ENCODE peak calls at places on chromosomes 3 and 15, in ten cellular contexts. F is breast epithelium; E is psoas muscle; P is body of pancreas; I is sigmoid colon; N is CD8-positive, alpha-beta memory T cell; G is heart right ventricle; A is suprapubic skin; T is GM12878; K is heart left ventricle. D is an unnamed sample.

GRCh38 chr3:126546549-126547239 is 12.0 kb downstream of the C3orf22 start:
- DNase-seq in F (no peak), E (no peak), P (no peak), I (no peak), N (peak; percentile 10), G (no peak), A (no peak), T (no peak), K (no peak), D (no peak)

GRCh38 chr3:123300056-123300455 is 98.3 kb downstream of the SEC22A start:
- DNase-seq in F (no peak), E (no peak), P (no peak), I (no peak), N (no peak), G (no peak), A (no peak), T (no peak), K (no peak), D (no peak)

GRCh38 chr15:70320077-70320830 is 222.5 kb upstream of the TLE3 start:
- DNase-seq in F (peak; percentile 12), E (no peak), P (no peak), I (no peak), N (no peak), G (no peak), A (no peak), T (no peak), K (no peak), D (no peak)

GRCh38 chr15:78991879-78992278 is 47.0 kb upstream of the CTSH start:
- DNase-seq in F (no peak), E (no peak), P (no peak), I (no peak), N (no peak), G (no peak), A (no peak), T (no peak), K (no peak), D (no peak)

GRCh38 chr15:73598540-73599195 is 34.5 kb downstream of the NPTN start:
- DNase-seq in F (no peak), E (no peak), P (no peak), I (no peak), N (no peak), G (no peak), A (no peak), T (no peak), K (no peak), D (no peak)

GRCh38 chr3:188624384-188624783 is 470.4 kb downstream of the LPP start:
- DNase-seq in F (peak; percentile 39), E (no peak), P (peak; percentile 28), I (peak; percentile 87), N (no peak), G (no peak), A (no peak), T (no peak), K (peak; percentile 20), D (peak; percentile 78)

GRCh38 chr15:78154955-78155354 is 5.8 kb downstream of the IDH3A start:
- DNase-seq in F (no peak), E (no peak), P (no peak), I (no peak), N (no peak), G (no peak), A (no peak), T (no peak), K (no peak), D (no peak)

GRCh38 chr3:190183121-190183520 is 62.4 kb upstream of the P3H2 start:
- DNase-seq in F (no peak), E (no peak), P (no peak), I (no peak), N (no peak), G (no peak), A (no peak), T (no peak), K (peak; percentile 10), D (no peak)

GRCh38 chr3:168249048-168249538 is 153.4 kb upstream of the GOLIM4 start:
- DNase-seq in F (no peak), E (no peak), P (no peak), I (no peak), N (no peak), G (no peak), A (no peak), T (no peak), K (no peak), D (peak; percentile 17)

GRCh38 chr15:80780416-80781221 is 1.4 kb downstream of the CEMIP start:
- DNase-seq in F (no peak), E (peak; percentile 38), P (peak; percentile 14), I (no peak), N (peak; percentile 24), G (peak; percentile 63), A (peak; percentile 57), T (no peak), K (peak; percentile 31), D (peak; percentile 70)

GRCh38 chr3:170128259-170128976 is 53.1 kb downstream of the PHC3 start:
- DNase-seq in F (no peak), E (no peak), P (no peak), I (no peak), N (peak; percentile 44), G (no peak), A (no peak), T (peak; percentile 84), K (no peak), D (no peak)

GRCh38 chr15:69704229-69704628 is 251.6 kb downstream of the RPLP1 start:
- DNase-seq in F (no peak), E (no peak), P (no peak), I (peak; percentile 72), N (no peak), G (no peak), A (no peak), T (no peak), K (no peak), D (no peak)

GRCh38 chr3:52213901-52214300 is 11.5 kb downstream of the TLR9 start:
- DNase-seq in F (no peak), E (no peak), P (no peak), I (no peak), N (no peak), G (no peak), A (no peak), T (no peak), K (no peak), D (no peak)
- H3K27me3 ChIP-seq in F (no peaks in the 10 kb centered on the region), E (no peaks in the 10 kb centered on the region), P (no peaks in the 10 kb centered on the region), I (no peaks in the 10 kb centered on the region), N (no peaks in the 10 kb centered on the region), G (no peaks in the 10 kb centered on the region), A (no peaks in the 10 kb centered on the region), T (no peaks in the 10 kb centered on the region), K (no peaks in the 10 kb centered on the region), D (no peaks in the 10 kb centered on the region)

DNA sequence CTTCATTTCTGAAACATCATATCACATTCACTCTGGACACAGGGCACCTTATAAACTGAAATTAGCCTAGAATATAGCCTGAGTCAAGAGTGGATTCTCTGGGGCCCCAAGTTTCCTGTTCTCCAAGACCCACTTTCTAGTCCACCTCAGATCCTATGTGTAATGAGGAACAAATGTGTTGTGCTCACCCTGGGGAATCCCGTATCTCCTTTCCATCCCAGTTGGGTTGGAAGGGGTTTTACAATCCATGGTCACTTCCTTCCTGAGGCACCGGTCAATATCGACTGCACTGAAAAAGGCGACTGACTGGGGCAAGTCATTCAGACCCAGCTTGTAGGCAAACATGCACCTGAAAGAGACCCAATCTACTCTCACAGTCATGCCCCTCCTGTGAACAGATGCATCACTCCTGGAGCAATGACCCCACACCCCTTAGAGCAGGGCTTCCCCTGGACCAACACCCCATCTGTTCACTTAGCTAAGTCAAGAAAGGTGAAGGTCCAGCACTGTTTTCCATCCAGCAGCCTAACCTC is 17.4 kb downstream of the POLG start:
- DNase-seq in F (no peak), E (no peak), P (no peak), I (no peak), N (no peak), G (no peak), A (no peak), T (no peak), K (no peak), D (no peak)
- H3K4me3 ChIP-seq in F (no peak overlapping the region), E (no peak overlapping the region), P (no peak overlapping the region), I (no peak overlapping the region), N (no peak overlapping the region), G (no peak overlapping the region), A (no peak overlapping the region), T (no peak overlapping the region), K (no peak overlapping the region), D (no peak overlapping the region)

GRCh38 chr15:39331584-39331983 is 249.3 kb upstream of the THBS1 start:
- DNase-seq in F (peak; percentile 32), E (no peak), P (no peak), I (no peak), N (no peak), G (no peak), A (no peak), T (no peak), K (no peak), D (no peak)
- H3K27ac ChIP-seq in F (no peak overlapping the region), E (no peak overlapping the region), P (no peak overlapping the region), I (no peak overlapping the region), N (no peak overlapping the region), G (no peak overlapping the region), A (peak overlapping the region; percentile 8), T (no peak overlapping the region), K (no peak overlapping the region), D (no peak overlapping the region)

GRCh38 chr3:13123765-13124164 is 50.5 kb upstream of the IQSEC1 start:
- DNase-seq in F (no peak), E (no peak), P (no peak), I (peak; percentile 34), N (peak; percentile 21), G (no peak), A (no peak), T (no peak), K (no peak), D (no peak)
- H3K27me3 ChIP-seq in F (no peaks in the 10 kb centered on the region), E (no peaks in the 10 kb centered on the region), P (no peaks in the 10 kb centered on the region), I (no peaks in the 10 kb centered on the region), N (no peaks in the 10 kb centered on the region), G (no peaks in the 10 kb centered on the region), A (peaks cover 18% of the 10 kb centered on the region), T (peaks cover 3% of the 10 kb centered on the region), K (no peaks in the 10 kb centered on the region), D (no peaks in the 10 kb centered on the region)

GRCh38 chr3:147397911-147398809 is 8.2 kb downstream of the ZIC4 start:
- DNase-seq in F (no peak), E (no peak), P (no peak), I (no peak), N (no peak), G (no peak), A (no peak), T (no peak), K (no peak), D (no peak)
- H3K4me3 ChIP-seq in F (peak overlapping the region; percentile 15), E (no peak overlapping the region), P (no peak overlapping the region), I (no peak overlapping the region), N (no peak overlapping the region), G (no peak overlapping the region), A (no peak overlapping the region), T (no peak overlapping the region), K (no peak overlapping the region), D (peak overlapping the region; percentile 2)

DNA sequence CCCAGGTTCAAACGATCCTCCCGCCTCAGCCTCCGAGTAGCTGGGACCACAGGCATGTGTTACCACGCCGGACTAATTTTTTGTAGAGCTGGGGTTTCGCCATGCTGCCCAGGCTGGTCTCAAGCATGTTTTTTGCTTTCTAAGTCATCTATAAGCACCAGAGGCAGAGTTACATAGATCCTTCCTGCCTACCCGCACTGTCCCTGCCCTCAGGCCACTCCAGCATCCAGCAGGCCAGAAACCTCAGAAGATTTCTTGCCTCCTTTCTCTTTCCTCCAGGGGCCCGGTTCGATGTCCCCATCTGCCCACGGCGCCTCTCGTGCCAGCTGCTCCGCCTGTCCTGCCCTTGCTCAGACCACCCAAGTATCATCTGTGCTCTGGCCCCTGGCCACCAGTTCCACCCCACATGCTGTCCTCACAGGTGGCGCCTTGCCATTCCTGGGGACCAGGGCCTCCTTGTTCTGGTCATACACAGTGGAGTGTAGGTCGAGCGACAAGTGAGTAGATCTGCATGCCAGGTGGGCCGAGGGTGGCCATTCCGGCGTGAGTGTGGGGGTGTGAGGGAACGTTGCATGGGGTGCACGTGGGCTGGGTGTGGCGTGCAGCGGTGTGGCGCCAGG is 27.3 kb downstream of the KLHDC8B start:
- DNase-seq in F (no peak), E (no peak), P (no peak), I (no peak), N (no peak), G (no peak), A (peak; percentile 76), T (no peak), K (no peak), D (no peak)
- H3K27ac ChIP-seq in F (no peak overlapping the region), E (peak overlapping the region; percentile 92), P (no peak overlapping the region), I (peak overlapping the region; percentile 73), N (no peak overlapping the region), G (peak overlapping the region; percentile 91), A (peak overlapping the region; percentile 1), T (no peak overlapping the region), K (peak overlapping the region; percentile 44), D (peak overlapping the region; percentile 76)